ENCODE peak calls at places on chromosome 22, in five cellular contexts. One of them, this sample, is unnamed.

GRCh38 chr22:18101536-18101935 is 9.1 kb upstream of the TUBA8 start:
- DNase-seq in A549: no peak
- DNase-seq in fibroblast of lung: peak
- DNase-seq in body of pancreas: no peak
- DNase-seq in bronchial epithelial cell: no peak
- DNase-seq in this sample: no peak

GRCh38 chr22:49971232-49972162 is 10.9 kb downstream of the PIM3 start:
- DNase-seq in A549: peak
- DNase-seq in fibroblast of lung: peak
- DNase-seq in bronchial epithelial cell: no peak
- DNase-seq in body of pancreas: peak
- DNase-seq in this sample: peak

GRCh38 chr22:44622685-44623084 is 79.3 kb upstream of the PRR5 start:
- DNase-seq in fibroblast of lung: no peak
- DNase-seq in body of pancreas: no peak
- DNase-seq in A549: no peak
- DNase-seq in bronchial epithelial cell: no peak
- DNase-seq in this sample: no peak

GRCh38 chr22:43289976-43290663 is 53.1 kb downstream of the SCUBE1 start:
- DNase-seq in bronchial epithelial cell: no peak
- DNase-seq in A549: no peak
- DNase-seq in body of pancreas: peak
- DNase-seq in fibroblast of lung: peak
- DNase-seq in this sample: peak

GRCh38 chr22:22203048-22203971 is 41.3 kb upstream of the VPREB1 start:
- DNase-seq in fibroblast of lung: no peak
- DNase-seq in bronchial epithelial cell: no peak
- DNase-seq in body of pancreas: no peak
- DNase-seq in A549: no peak
- DNase-seq in this sample: no peak

GRCh38 chr22:47281126-47282106 is 519.0 kb downstream of the TBC1D22A start:
- DNase-seq in A549: no peak
- DNase-seq in body of pancreas: no peak
- DNase-seq in fibroblast of lung: peak
- DNase-seq in bronchial epithelial cell: no peak
- DNase-seq in this sample: peak

GRCh38 chr22:24925586-24926427 is 20.7 kb downstream of the LHFPL7 start:
- DNase-seq in fibroblast of lung: no peak
- DNase-seq in A549: no peak
- DNase-seq in bronchial epithelial cell: no peak
- DNase-seq in body of pancreas: no peak
- DNase-seq in this sample: no peak

GRCh38 chr22:31155425-31155824 is 4.6 kb upstream of the RNF185 start:
- DNase-seq in bronchial epithelial cell: no peak
- DNase-seq in fibroblast of lung: peak
- DNase-seq in body of pancreas: no peak
- DNase-seq in A549: no peak
- DNase-seq in this sample: peak

GRCh38 chr22:22753526-22754267 is 109.3 kb downstream of the GGTLC2 start:
- DNase-seq in bronchial epithelial cell: peak
- DNase-seq in body of pancreas: peak
- DNase-seq in fibroblast of lung: peak
- DNase-seq in A549: peak
- DNase-seq in this sample: peak

GRCh38 chr22:37484115-37485005 is 1.8 kb downstream of the MFNG start:
- DNase-seq in body of pancreas: no peak
- DNase-seq in bronchial epithelial cell: no peak
- DNase-seq in A549: no peak
- DNase-seq in fibroblast of lung: no peak
- DNase-seq in this sample: no peak

GRCh38 chr22:27632451-27633295 is 168.9 kb downstream of the MN1 start:
- DNase-seq in A549: no peak
- DNase-seq in bronchial epithelial cell: peak
- DNase-seq in body of pancreas: peak
- DNase-seq in fibroblast of lung: peak
- DNase-seq in this sample: no peak

GRCh38 chr22:44753189-44754042 is 1.0 kb downstream of the ARHGAP8 start:
- DNase-seq in A549: no peak
- DNase-seq in body of pancreas: peak
- DNase-seq in bronchial epithelial cell: peak
- DNase-seq in fibroblast of lung: peak
- DNase-seq in this sample: peak

GRCh38 chr22:37504964-37505363 is 14.3 kb downstream of the CARD10 start:
- DNase-seq in bronchial epithelial cell: no peak
- DNase-seq in A549: no peak
- DNase-seq in fibroblast of lung: no peak
- DNase-seq in body of pancreas: no peak
- DNase-seq in this sample: no peak

GRCh38 chr22:28001171-28001835 is 82.2 kb upstream of the PITPNB start:
- DNase-seq in body of pancreas: no peak
- DNase-seq in fibroblast of lung: no peak
- DNase-seq in A549: no peak
- DNase-seq in bronchial epithelial cell: no peak
- DNase-seq in this sample: no peak

GRCh38 chr22:27219036-27219435 is 561.6 kb downstream of the MIAT start:
- DNase-seq in fibroblast of lung: no peak
- DNase-seq in bronchial epithelial cell: no peak
- DNase-seq in body of pancreas: no peak
- DNase-seq in A549: no peak
- DNase-seq in this sample: no peak

GRCh38 chr22:29216873-29217666 is 11.4 kb downstream of the EMID1 start:
- DNase-seq in A549: peak
- DNase-seq in bronchial epithelial cell: peak
- DNase-seq in fibroblast of lung: peak
- DNase-seq in body of pancreas: peak
- DNase-seq in this sample: peak

GRCh38 chr22:31138126-31138525 is 2.2 kb downstream of the PLA2G3 start:
- DNase-seq in body of pancreas: no peak
- DNase-seq in bronchial epithelial cell: no peak
- DNase-seq in fibroblast of lung: no peak
- DNase-seq in A549: no peak
- DNase-seq in this sample: no peak

GRCh38 chr22:50507991-50508884 is at the start of gene NCAPH2:
- DNase-seq in fibroblast of lung: peak
- DNase-seq in bronchial epithelial cell: peak
- DNase-seq in A549: peak
- DNase-seq in body of pancreas: peak
- DNase-seq in this sample: peak

GRCh38 chr22:25382762-25383161 is 163.3 kb downstream of the CRYBB2 start:
- DNase-seq in bronchial epithelial cell: peak
- DNase-seq in body of pancreas: no peak
- DNase-seq in fibroblast of lung: no peak
- DNase-seq in A549: no peak
- DNase-seq in this sample: no peak

GRCh38 chr22:26852176-26852575 is 194.8 kb downstream of the MIAT start:
- DNase-seq in body of pancreas: no peak
- DNase-seq in fibroblast of lung: no peak
- DNase-seq in A549: no peak
- DNase-seq in bronchial epithelial cell: no peak
- DNase-seq in this sample: no peak

GRCh38 chr22:26476705-26477340 is 6.8 kb downstream of the HPS4 start:
- DNase-seq in A549: no peak
- DNase-seq in bronchial epithelial cell: no peak
- DNase-seq in fibroblast of lung: peak
- DNase-seq in body of pancreas: no peak
- DNase-seq in this sample: peak

GRCh38 chr22:23755711-23756110 is 1.5 kb upstream of the VPREB3 start:
- DNase-seq in A549: no peak
- DNase-seq in fibroblast of lung: no peak
- DNase-seq in body of pancreas: no peak
- DNase-seq in bronchial epithelial cell: no peak
- DNase-seq in this sample: no peak

GRCh38 chr22:50585238-50585637 is 2.6 kb upstream of the CHKB start:
- DNase-seq in bronchial epithelial cell: no peak
- DNase-seq in A549: no peak
- DNase-seq in fibroblast of lung: no peak
- DNase-seq in body of pancreas: no peak
- DNase-seq in this sample: no peak

GRCh38 chr22:19266547-19267086 is 24.9 kb downstream of the CLTCL1 start:
- DNase-seq in A549: no peak
- DNase-seq in bronchial epithelial cell: no peak
- DNase-seq in body of pancreas: no peak
- DNase-seq in fibroblast of lung: no peak
- DNase-seq in this sample: no peak

GRCh38 chr22:19271856-19272535 is 19.5 kb downstream of the CLTCL1 start:
- DNase-seq in bronchial epithelial cell: peak
- DNase-seq in fibroblast of lung: peak
- DNase-seq in body of pancreas: peak
- DNase-seq in A549: peak
- DNase-seq in this sample: no peak

GRCh38 chr22:19275104-19275503 is 16.4 kb downstream of the CLTCL1 start:
- DNase-seq in A549: no peak
- DNase-seq in bronchial epithelial cell: no peak
- DNase-seq in body of pancreas: no peak
- DNase-seq in fibroblast of lung: no peak
- DNase-seq in this sample: no peak

GRCh38 chr22:19271273-19271855 is 20.2 kb downstream of the CLTCL1 start:
- DNase-seq in body of pancreas: no peak
- DNase-seq in fibroblast of lung: no peak
- DNase-seq in bronchial epithelial cell: no peak
- DNase-seq in A549: no peak
- DNase-seq in this sample: no peak

DNA sequence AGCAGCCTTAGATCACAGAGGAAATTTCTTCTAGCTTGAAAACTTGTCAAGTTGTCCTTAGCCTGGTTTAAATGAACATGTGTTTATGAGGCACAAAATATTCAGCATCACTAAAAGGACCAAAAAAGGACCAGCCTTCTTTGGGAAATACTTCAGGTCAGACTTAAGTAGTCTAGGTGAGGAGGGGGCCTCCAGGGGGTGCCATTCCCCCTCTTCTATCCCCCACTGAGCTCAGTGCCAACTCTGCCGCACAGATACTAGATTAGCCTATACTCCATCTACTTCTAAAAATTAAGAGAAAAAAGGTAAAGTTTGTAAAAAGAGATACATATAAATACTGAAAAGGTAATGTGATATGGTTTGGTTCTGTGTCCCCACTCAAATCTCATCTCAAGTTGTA is 20.6 kb downstream of the CLTCL1 start:
- DNase-seq in body of pancreas: no peak
- DNase-seq in fibroblast of lung: no peak
- DNase-seq in A549: no peak
- DNase-seq in bronchial epithelial cell: no peak
- DNase-seq in this sample: no peak
- TF ChIP-seq CTCF in body of pancreas: no peak
- TF ChIP-seq CTCF in fibroblast of lung: no peak
- TF ChIP-seq CTCF in A549: no peak
- TF ChIP-seq CTCF in bronchial epithelial cell: no peak
- TF ChIP-seq CTCF in this sample: no peak

DNA sequence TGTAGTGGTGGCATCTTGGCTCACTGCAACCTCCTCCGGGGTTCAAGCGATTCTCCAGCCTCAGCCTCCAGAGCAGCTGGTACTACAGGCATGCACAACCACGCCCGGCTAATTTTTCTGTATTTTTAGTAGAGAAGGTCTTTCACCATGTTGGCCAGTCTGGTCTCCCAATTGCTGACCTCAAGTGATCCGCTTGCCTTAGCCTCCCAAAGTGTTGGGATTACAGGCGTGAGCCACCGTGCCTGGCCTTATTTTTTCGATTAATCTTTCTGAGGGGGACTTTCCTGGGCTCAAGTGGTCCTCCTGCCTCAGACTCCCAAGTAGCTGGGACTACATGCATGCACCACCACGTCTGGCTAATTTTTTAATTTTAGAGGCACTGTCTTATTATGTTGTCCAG is 5.6 kb downstream of the SNU13 start:
- DNase-seq in body of pancreas: no peak
- DNase-seq in bronchial epithelial cell: no peak
- DNase-seq in fibroblast of lung: no peak
- DNase-seq in A549: no peak
- DNase-seq in this sample: no peak
- H3K4me3 ChIP-seq in body of pancreas: no peak
- H3K4me3 ChIP-seq in bronchial epithelial cell: peak
- H3K4me3 ChIP-seq in fibroblast of lung: no peak
- H3K4me3 ChIP-seq in A549: no peak
- H3K4me3 ChIP-seq in this sample: peak

DNA sequence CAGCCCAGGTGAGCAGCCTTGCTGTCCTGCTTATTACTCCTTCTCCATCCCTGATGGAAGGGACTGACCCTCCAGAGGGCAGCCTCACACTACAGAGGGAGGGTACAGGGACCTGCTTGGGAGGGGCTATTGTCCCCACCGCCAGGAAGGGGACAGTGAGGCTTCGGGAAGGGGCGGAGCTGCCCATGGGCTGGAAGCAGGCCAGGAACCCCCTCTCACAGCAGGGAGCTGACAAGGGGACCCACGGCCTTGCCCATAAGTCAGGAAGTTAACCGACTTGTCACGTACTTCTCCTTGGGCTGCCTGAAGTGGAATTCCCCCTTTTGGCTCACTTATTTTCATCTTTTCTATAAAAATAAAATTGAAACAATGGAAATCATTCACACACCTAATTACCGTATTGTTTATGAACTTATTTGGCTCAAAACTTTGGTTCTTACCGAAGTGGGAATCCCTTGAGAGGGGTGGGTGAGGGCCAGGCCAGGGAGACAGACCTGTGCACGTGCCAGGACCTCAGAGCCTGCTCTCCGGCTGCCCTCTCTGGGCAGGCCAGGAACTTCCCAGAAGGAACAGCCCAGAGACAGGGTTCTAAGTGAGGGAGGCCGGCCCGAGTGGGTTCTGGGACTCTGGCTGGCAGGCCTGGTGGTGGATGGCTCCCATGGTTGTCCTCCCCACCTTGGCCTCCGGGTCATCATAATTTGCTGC is 5.8 kb downstream of the MGAT3 start:
- DNase-seq in bronchial epithelial cell: no peak
- DNase-seq in body of pancreas: no peak
- DNase-seq in A549: no peak
- DNase-seq in fibroblast of lung: no peak
- DNase-seq in this sample: no peak
- TF ChIP-seq CTCF in bronchial epithelial cell: no peak
- TF ChIP-seq CTCF in body of pancreas: no peak
- TF ChIP-seq CTCF in A549: no peak
- TF ChIP-seq CTCF in fibroblast of lung: no peak
- TF ChIP-seq CTCF in this sample: peak

DNA sequence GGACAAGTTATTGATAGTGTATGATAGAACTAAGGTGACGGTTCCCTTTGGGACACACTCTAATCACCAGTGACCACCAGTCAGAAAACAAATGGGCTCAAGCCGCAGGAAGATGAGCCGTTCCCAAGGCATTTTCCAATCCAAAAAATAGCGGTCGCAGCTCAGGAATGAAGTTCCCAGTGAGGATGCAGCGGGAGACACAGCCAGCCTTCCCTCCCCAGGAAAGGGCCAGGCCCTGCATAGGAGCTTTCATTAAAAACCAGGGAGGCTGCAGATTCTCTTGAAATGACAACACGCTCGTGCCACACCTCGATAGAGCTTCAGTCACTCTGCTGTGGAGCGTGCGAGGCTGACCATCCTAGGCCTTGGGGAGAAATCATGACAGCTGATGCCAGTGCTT is 65.8 kb upstream of the WNT7B start:
- DNase-seq in bronchial epithelial cell: no peak
- DNase-seq in A549: no peak
- DNase-seq in body of pancreas: peak
- DNase-seq in fibroblast of lung: peak
- DNase-seq in this sample: no peak
- H3K4me3 ChIP-seq in bronchial epithelial cell: no peak
- H3K4me3 ChIP-seq in A549: no peak
- H3K4me3 ChIP-seq in body of pancreas: no peak
- H3K4me3 ChIP-seq in fibroblast of lung: no peak
- H3K4me3 ChIP-seq in this sample: no peak